ENCODE peak calls at places on chromosome 14, in six cellular contexts. One of them, this sample, is unnamed. For H3K36me3 and H3K9me3, the result is how much of the 10 kb centered on the place peaks cover.

GRCh38 chr14:34302654-34303053 is 159.4 kb downstream of the SPTSSA start:
- DNase-seq in uterus: no peak
- DNase-seq in K562: no peak
- DNase-seq in right lobe of liver: no peak
- DNase-seq in IMR-90: no peak
- DNase-seq in Peyer's patch: no peak
- DNase-seq in this sample: no peak

GRCh38 chr14:52527052-52527451 is 25.3 kb downstream of the TXNDC16 start:
- DNase-seq in uterus: no peak
- DNase-seq in K562: no peak
- DNase-seq in right lobe of liver: no peak
- DNase-seq in IMR-90: no peak
- DNase-seq in Peyer's patch: no peak
- DNase-seq in this sample: no peak

GRCh38 chr14:84228702-84229101 is 1301.2 kb upstream of the FLRT2 start:
- DNase-seq in uterus: no peak
- DNase-seq in K562: no peak
- DNase-seq in right lobe of liver: no peak
- DNase-seq in IMR-90: peak
- DNase-seq in Peyer's patch: no peak
- DNase-seq in this sample: no peak

GRCh38 chr14:94638330-94638729 is 26.1 kb downstream of the SERPINA3 start:
- DNase-seq in uterus: no peak
- DNase-seq in K562: no peak
- DNase-seq in right lobe of liver: no peak
- DNase-seq in IMR-90: peak
- DNase-seq in Peyer's patch: no peak
- DNase-seq in this sample: peak

GRCh38 chr14:67137744-67138371 is 51.4 kb upstream of the GARIN2 start:
- DNase-seq in uterus: no peak
- DNase-seq in K562: peak
- DNase-seq in right lobe of liver: no peak
- DNase-seq in IMR-90: peak
- DNase-seq in Peyer's patch: no peak
- DNase-seq in this sample: no peak

GRCh38 chr14:29858299-29858698 is 69.3 kb downstream of the PRKD1 start:
- DNase-seq in uterus: no peak
- DNase-seq in K562: no peak
- DNase-seq in right lobe of liver: no peak
- DNase-seq in IMR-90: no peak
- DNase-seq in Peyer's patch: no peak
- DNase-seq in this sample: no peak

GRCh38 chr14:75310295-75311059 is 31.8 kb downstream of the FOS start:
- DNase-seq in uterus: peak
- DNase-seq in K562: no peak
- DNase-seq in right lobe of liver: no peak
- DNase-seq in IMR-90: peak
- DNase-seq in Peyer's patch: peak
- DNase-seq in this sample: peak

GRCh38 chr14:59303216-59303615 is 114.7 kb downstream of the DAAM1 start:
- DNase-seq in uterus: no peak
- DNase-seq in K562: no peak
- DNase-seq in right lobe of liver: no peak
- DNase-seq in IMR-90: no peak
- DNase-seq in Peyer's patch: no peak
- DNase-seq in this sample: no peak

GRCh38 chr14:74491952-74492351 is 1.2 kb downstream of the NPC2 start:
- DNase-seq in uterus: no peak
- DNase-seq in K562: peak
- DNase-seq in right lobe of liver: no peak
- DNase-seq in IMR-90: peak
- DNase-seq in Peyer's patch: no peak
- DNase-seq in this sample: no peak

GRCh38 chr14:95523818-95524448 is 7.5 kb upstream of the SYNE3 start:
- DNase-seq in uterus: no peak
- DNase-seq in K562: peak
- DNase-seq in right lobe of liver: peak
- DNase-seq in IMR-90: peak
- DNase-seq in Peyer's patch: peak
- DNase-seq in this sample: peak

GRCh38 chr14:54172562-54172961 is 215.9 kb upstream of the BMP4 start:
- DNase-seq in uterus: no peak
- DNase-seq in K562: no peak
- DNase-seq in right lobe of liver: no peak
- DNase-seq in IMR-90: no peak
- DNase-seq in Peyer's patch: no peak
- DNase-seq in this sample: no peak

DNA sequence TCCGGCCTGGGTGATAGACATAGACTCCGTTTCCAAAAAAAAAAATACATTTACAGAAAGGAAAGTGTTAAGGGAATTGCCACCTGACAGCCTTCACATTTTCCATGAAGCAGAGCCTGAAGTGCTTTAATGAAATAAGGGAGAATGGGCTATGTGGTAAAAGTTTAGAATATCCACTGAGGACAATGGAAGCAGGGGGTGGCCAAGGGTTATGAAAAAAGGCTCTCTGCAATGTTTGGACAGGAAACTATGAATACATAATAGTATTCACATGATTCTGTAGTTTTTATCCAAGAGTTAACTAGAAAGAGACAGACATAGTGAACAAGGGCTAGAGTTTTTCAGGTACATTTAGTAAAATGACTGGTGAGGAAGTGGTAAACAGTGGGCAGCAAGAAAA is 75.3 kb downstream of the COCH start:
- DNase-seq in uterus: no peak
- DNase-seq in K562: no peak
- DNase-seq in right lobe of liver: no peak
- DNase-seq in IMR-90: no peak
- DNase-seq in Peyer's patch: no peak
- DNase-seq in this sample: no peak
- H3K36me3 ChIP-seq in uterus: under half
- H3K36me3 ChIP-seq in K562: half or more
- H3K36me3 ChIP-seq in right lobe of liver: under half
- H3K36me3 ChIP-seq in IMR-90: under half
- H3K36me3 ChIP-seq in Peyer's patch: under half
- H3K36me3 ChIP-seq in this sample: half or more

GRCh38 chr14:101121399-101122113 is 218.0 kb upstream of the RTL1 start:
- DNase-seq in uterus: peak
- DNase-seq in K562: no peak
- DNase-seq in right lobe of liver: peak
- DNase-seq in IMR-90: no peak
- DNase-seq in Peyer's patch: peak
- DNase-seq in this sample: no peak
- TF ChIP-seq POLR2A in uterus: no peak
- TF ChIP-seq POLR2A in K562: no peak
- TF ChIP-seq POLR2A in right lobe of liver: no peak
- TF ChIP-seq POLR2A in IMR-90: no peak
- TF ChIP-seq POLR2A in Peyer's patch: no peak
- TF ChIP-seq POLR2A in this sample: no peak

GRCh38 chr14:56237398-56237797 is 119.2 kb downstream of the PELI2 start:
- DNase-seq in uterus: no peak
- DNase-seq in K562: no peak
- DNase-seq in right lobe of liver: no peak
- DNase-seq in IMR-90: no peak
- DNase-seq in Peyer's patch: no peak
- DNase-seq in this sample: no peak
- H3K9me3 ChIP-seq in uterus: under half
- H3K9me3 ChIP-seq in K562: under half
- H3K9me3 ChIP-seq in right lobe of liver: under half
- H3K9me3 ChIP-seq in IMR-90: under half
- H3K9me3 ChIP-seq in Peyer's patch: under half
- H3K9me3 ChIP-seq in this sample: under half

GRCh38 chr14:68791078-68791983 is 1.5 kb downstream of the ZFP36L1 start:
- DNase-seq in uterus: peak
- DNase-seq in K562: peak
- DNase-seq in right lobe of liver: no peak
- DNase-seq in IMR-90: no peak
- DNase-seq in Peyer's patch: no peak
- DNase-seq in this sample: no peak

GRCh38 chr14:68794130-68794855 is 1.4 kb upstream of the ZFP36L1 start:
- DNase-seq in uterus: peak
- DNase-seq in K562: peak
- DNase-seq in right lobe of liver: peak
- DNase-seq in IMR-90: peak
- DNase-seq in Peyer's patch: peak
- DNase-seq in this sample: peak

GRCh38 chr14:68792022-68792829 is 641 bp downstream of the ZFP36L1 start:
- DNase-seq in uterus: peak
- DNase-seq in K562: peak
- DNase-seq in right lobe of liver: peak
- DNase-seq in IMR-90: no peak
- DNase-seq in Peyer's patch: peak
- DNase-seq in this sample: peak

GRCh38 chr14:68793734-68794129 is 865 bp upstream of the ZFP36L1 start:
- DNase-seq in uterus: no peak
- DNase-seq in K562: peak
- DNase-seq in right lobe of liver: peak
- DNase-seq in IMR-90: no peak
- DNase-seq in Peyer's patch: no peak
- DNase-seq in this sample: no peak

DNA sequence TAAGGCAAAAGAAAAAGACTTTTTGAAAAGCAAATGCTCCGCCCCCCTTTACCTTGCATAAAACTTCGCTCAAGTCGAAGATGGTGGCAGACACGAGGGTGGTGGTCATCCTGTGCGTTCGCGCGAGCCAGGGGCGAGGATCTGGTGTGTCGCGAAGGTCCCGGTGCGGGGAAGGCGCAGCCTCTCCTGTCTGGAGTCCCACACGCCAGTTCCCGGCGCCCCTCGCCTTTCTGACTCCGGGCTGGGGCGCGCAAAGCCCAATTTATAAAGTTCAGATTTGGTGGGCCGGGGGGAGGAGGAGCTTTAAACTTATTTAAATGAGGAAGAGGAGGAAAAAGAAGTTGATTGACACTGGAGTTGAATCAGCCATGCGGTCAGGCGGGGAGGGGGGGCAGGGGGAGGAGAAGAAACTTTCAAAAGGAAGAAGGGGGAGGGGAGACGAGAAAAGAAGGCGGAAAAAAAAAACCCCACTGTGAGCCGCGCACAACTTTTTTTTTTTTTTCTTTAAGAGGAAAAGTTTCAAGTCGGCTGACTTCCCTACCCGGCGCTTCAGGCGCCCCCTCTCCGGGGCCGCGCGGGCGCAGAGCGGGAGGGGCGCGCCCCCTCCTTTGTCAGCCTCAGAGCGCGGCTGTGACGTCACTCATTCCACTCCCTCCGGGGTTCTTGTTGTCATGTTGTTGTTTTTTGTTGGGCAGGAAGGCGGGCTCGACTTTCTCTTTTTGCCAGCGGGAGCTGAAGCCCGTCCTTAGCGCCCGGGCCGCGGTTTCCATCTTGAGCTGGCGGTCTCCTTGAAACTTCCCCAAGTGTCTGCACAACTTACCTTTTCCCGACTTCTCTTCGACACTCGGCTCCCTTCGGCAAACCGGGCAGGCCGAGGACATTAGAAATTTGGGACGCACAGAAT is at the start of gene ZFP36L1:
- DNase-seq in uterus: peak
- DNase-seq in K562: peak
- DNase-seq in right lobe of liver: peak
- DNase-seq in IMR-90: peak
- DNase-seq in Peyer's patch: peak
- DNase-seq in this sample: peak
- H3K36me3 ChIP-seq in uterus: under half
- H3K36me3 ChIP-seq in K562: under half
- H3K36me3 ChIP-seq in right lobe of liver: under half
- H3K36me3 ChIP-seq in IMR-90: under half
- H3K36me3 ChIP-seq in Peyer's patch: under half
- H3K36me3 ChIP-seq in this sample: under half

DNA sequence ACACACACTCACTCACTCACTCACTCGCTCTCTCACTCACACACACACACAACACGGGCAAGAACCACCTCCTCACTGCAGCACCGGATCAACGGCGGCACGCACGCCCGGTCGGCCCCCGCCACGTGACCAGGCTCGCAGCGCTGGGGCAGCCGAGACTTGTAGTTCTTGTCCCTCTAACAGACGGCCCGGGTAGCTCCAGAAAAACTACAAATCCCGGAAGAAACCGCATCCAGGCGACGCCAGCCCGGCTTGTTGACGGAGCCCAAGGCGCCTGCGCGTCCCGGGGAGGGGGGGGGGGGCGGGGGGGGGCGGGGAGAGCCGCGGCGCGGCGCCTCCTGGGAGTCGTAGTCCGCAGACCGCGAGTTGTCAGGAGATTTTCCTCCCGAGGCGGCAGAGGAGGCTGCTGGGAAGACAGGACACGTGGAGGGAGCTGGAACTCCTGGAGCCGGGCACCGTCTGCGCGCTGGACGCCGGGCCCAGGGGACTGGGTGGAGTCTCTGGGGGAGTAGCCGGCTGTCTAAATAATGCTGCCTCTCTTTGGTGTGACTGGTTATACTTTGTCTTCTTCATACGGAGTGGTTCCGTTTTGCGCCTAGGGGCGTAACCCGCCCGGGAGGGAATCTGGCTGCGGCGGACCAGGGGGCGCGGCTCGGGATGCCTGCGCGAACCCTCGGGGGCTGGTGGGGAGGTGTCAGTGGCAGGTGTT is at the start of gene MAX:
- DNase-seq in uterus: peak
- DNase-seq in K562: peak
- DNase-seq in right lobe of liver: peak
- DNase-seq in IMR-90: peak
- DNase-seq in Peyer's patch: peak
- DNase-seq in this sample: peak
- TF ChIP-seq POLR2A in uterus: peak
- TF ChIP-seq POLR2A in K562: peak
- TF ChIP-seq POLR2A in right lobe of liver: peak
- TF ChIP-seq POLR2A in IMR-90: peak
- TF ChIP-seq POLR2A in Peyer's patch: peak
- TF ChIP-seq POLR2A in this sample: no peak

GRCh38 chr14:62597143-62597542 is 448.1 kb downstream of the KCNH5 start:
- DNase-seq in uterus: no peak
- DNase-seq in K562: no peak
- DNase-seq in right lobe of liver: no peak
- DNase-seq in IMR-90: no peak
- DNase-seq in Peyer's patch: no peak
- DNase-seq in this sample: no peak
- H3K9me3 ChIP-seq in uterus: under half
- H3K9me3 ChIP-seq in K562: under half
- H3K9me3 ChIP-seq in right lobe of liver: under half
- H3K9me3 ChIP-seq in IMR-90: under half
- H3K9me3 ChIP-seq in Peyer's patch: under half
- H3K9me3 ChIP-seq in this sample: under half

GRCh38 chr14:91313852-91314251 is 69.3 kb upstream of the GPR68 start:
- DNase-seq in uterus: no peak
- DNase-seq in K562: no peak
- DNase-seq in right lobe of liver: no peak
- DNase-seq in IMR-90: no peak
- DNase-seq in Peyer's patch: no peak
- DNase-seq in this sample: no peak
- H3K36me3 ChIP-seq in uterus: under half
- H3K36me3 ChIP-seq in K562: under half
- H3K36me3 ChIP-seq in right lobe of liver: under half
- H3K36me3 ChIP-seq in IMR-90: under half
- H3K36me3 ChIP-seq in Peyer's patch: under half
- H3K36me3 ChIP-seq in this sample: under half

GRCh38 chr14:70808402-70809237 is 693 bp downstream of the MAP3K9 start:
- DNase-seq in uterus: no peak
- DNase-seq in K562: no peak
- DNase-seq in right lobe of liver: peak
- DNase-seq in IMR-90: no peak
- DNase-seq in Peyer's patch: peak
- DNase-seq in this sample: peak
- TF ChIP-seq POLR2A in uterus: no peak
- TF ChIP-seq POLR2A in K562: no peak
- TF ChIP-seq POLR2A in right lobe of liver: no peak
- TF ChIP-seq POLR2A in IMR-90: no peak
- TF ChIP-seq POLR2A in Peyer's patch: no peak
- TF ChIP-seq POLR2A in this sample: no peak

This sample was measured in suprapubic skin.